ENCODE peak calls at places on chromosomes 16 and 17, in six cellular contexts. F is upper lobe of right lung, A is dorsolateral prefrontal cortex, U is AG09309, H is sigmoid colon, V is fibroblast of the aortic adventitia. J is an unnamed sample.

GRCh38 chr17:41811549-41812175 is at the start of gene P3H4:
- DNase-seq in F (peak; percentile 90), A (peak; percentile 86), U (no peak), H (peak; percentile 90), V (peak; percentile 74), J (peak; percentile 78)

GRCh38 chr17:17538417-17539391 is 42.5 kb upstream of the RASD1 start:
- DNase-seq in F (no peak), A (no peak), U (no peak), H (no peak), V (peak; percentile 8), J (no peak)

GRCh38 chr17:18257268-18257681 is 1.3 kb downstream of the FLII start:
- DNase-seq in F (no peak), A (no peak), U (no peak), H (no peak), V (no peak), J (no peak)

GRCh38 chr17:59332890-59333377 is 1.5 kb downstream of the YPEL2 start:
- DNase-seq in F (no peak), A (no peak), U (no peak), H (peak; percentile 75), V (peak; percentile 41), J (no peak)

GRCh38 chr17:65952586-65952985 is 239.3 kb downstream of the CEP112 start:
- DNase-seq in F (no peak), A (no peak), U (no peak), H (no peak), V (no peak), J (no peak)

GRCh38 chr17:77684803-77685580 is 273.5 kb upstream of the TNRC6C start:
- DNase-seq in F (peak; percentile 5), A (no peak), U (no peak), H (peak; percentile 42), V (no peak), J (no peak)

GRCh38 chr16:58125781-58126335 is 3.3 kb downstream of the CFAP20 start:
- DNase-seq in F (no peak), A (no peak), U (no peak), H (no peak), V (no peak), J (no peak)

GRCh38 chr16:88634141-88634993 is 4.0 kb upstream of the IL17C start:
- DNase-seq in F (peak; percentile 89), A (no peak), U (no peak), H (no peak), V (peak; percentile 23), J (no peak)

GRCh38 chr17:27559506-27559931 is 71.5 kb upstream of the LGALS9 start:
- DNase-seq in F (no peak), A (no peak), U (no peak), H (no peak), V (peak; percentile 84), J (no peak)
- TF ChIP-seq CTCF in F (peak; percentile 30), A (no peak), U (no peak), H (no peak), V (peak; percentile 55), J (no peak)

DNA sequence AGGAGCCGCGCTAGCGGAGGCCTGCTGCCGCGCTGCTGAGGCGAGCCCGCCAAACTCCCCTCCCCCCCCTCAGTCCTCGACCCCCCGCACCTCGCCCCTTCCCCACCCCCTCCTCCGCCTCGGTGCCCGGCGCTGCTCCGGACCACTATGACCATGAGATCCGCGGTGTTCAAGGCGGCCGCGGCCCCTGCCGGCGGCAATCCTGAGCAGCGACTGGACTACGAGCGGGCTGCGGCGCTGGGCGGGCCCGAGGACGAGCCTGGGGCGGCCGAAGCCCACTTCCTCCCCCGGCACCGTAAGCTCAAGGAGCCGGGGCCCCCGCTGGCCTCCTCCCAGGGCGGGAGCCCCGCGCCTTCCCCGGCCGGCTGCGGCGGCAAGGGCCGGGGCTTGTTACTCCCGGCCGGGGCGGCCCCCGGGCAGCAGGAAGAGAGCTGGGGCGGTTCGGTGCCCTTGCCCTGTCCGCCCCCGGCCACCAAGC is 734 bp downstream of the MSL1 start:
- DNase-seq in F (peak; percentile 85), A (no peak), U (no peak), H (peak; percentile 85), V (no peak), J (no peak)
- TF ChIP-seq CTCF in F (peak; percentile 15), A (no peak), U (no peak), H (no peak), V (peak; percentile 41), J (no peak)

GRCh38 chr16:51407199-51407598 is 256.1 kb upstream of the SALL1 start:
- DNase-seq in F (no peak), A (no peak), U (no peak), H (no peak), V (no peak), J (no peak)

GRCh38 chr16:51407921-51408320 is 256.9 kb upstream of the SALL1 start:
- DNase-seq in F (no peak), A (no peak), U (no peak), H (no peak), V (no peak), J (no peak)

GRCh38 chr16:51409001-51409675 is 258.1 kb upstream of the SALL1 start:
- DNase-seq in F (no peak), A (no peak), U (peak; percentile 10), H (no peak), V (peak; percentile 44), J (no peak)

GRCh38 chr16:51408357-51408756 is 257.3 kb upstream of the SALL1 start:
- DNase-seq in F (no peak), A (no peak), U (no peak), H (no peak), V (peak; percentile 54), J (no peak)

GRCh38 chr16:51410125-51410524 is 259.1 kb upstream of the SALL1 start:
- DNase-seq in F (no peak), A (no peak), U (no peak), H (no peak), V (no peak), J (no peak)
- TF ChIP-seq CTCF in F (no peak), A (no peak), U (no peak), H (no peak), V (no peak), J (no peak)

DNA sequence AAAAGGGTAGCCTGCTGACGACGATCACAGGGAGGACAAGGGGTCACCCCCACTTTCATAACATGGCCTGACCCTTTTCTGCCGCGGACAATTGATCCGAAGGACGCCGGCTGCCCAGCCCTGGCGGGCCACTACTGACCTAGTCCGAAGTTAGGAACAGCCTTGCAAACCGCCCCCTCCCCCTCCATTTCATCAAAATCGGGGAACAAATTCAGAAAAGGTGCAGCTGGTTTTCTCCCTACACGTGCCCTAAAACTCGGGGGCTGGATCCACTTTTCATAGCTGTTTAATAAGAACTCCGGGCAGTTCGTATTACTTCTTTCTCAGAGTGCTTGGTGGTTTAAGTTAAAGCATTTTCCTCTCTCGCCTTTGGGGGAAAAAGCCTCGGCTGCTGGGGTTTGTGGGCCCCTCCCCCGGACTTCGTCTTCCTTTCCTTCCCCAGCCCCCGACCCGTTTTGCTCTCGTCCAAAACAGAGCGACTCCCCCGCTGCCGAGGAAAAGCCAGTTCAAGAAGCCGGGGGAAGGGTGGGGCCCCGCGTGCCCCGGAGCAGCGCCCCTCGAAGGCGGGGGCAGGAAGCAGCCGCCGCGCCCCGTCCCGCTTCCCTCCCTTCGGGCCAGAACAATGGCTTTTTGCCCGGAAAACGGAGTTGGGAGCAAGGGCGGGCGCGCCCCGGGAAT is 643 bp upstream of the CBX2 start:
- DNase-seq in F (peak; percentile 81), A (no peak), U (no peak), H (peak; percentile 80), V (peak; percentile 55), J (no peak)
- TF ChIP-seq CTCF in F (peak; percentile 16), A (peak; percentile 32), U (peak; percentile 14), H (no peak), V (no peak), J (peak; percentile 32)

GRCh38 chr16:73217654-73218053 is 169.7 kb upstream of the ZFHX3 start:
- DNase-seq in F (no peak), A (no peak), U (no peak), H (no peak), V (no peak), J (no peak)
- TF ChIP-seq CTCF in F (peak; percentile 10), A (peak; percentile 35), U (peak; percentile 23), H (no peak), V (no peak), J (no peak)

GRCh38 chr17:50261051-50261915 is 13.0 kb upstream of the TMEM92 start:
- DNase-seq in F (peak; percentile 42), A (no peak), U (no peak), H (no peak), V (no peak), J (no peak)
- TF ChIP-seq CTCF in F (no peak), A (no peak), U (no peak), H (no peak), V (no peak), J (no peak)

DNA sequence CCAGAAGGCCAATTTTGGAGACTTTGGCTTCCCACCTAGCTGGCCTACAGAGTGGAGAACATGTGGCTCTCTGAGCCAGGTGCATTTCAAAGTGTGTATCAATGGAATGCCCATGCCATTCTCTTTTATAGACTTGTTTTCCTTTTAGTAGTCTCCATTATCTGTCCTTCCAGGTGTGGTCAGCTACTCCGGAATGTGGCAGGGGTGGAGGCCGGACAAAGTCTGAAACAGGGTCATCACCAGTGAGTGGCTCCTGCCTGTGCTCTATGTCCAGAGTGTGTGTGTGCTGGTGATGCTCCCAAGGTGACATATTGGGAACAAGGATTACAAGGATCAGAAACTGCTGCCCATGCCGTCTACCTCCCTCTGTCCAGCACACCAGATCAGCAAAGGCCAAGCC is 3.8 kb upstream of the TMEM220 start:
- DNase-seq in F (no peak), A (no peak), U (no peak), H (no peak), V (no peak), J (no peak)
- TF ChIP-seq CTCF in F (no peak), A (no peak), U (no peak), H (no peak), V (no peak), J (no peak)

DNA sequence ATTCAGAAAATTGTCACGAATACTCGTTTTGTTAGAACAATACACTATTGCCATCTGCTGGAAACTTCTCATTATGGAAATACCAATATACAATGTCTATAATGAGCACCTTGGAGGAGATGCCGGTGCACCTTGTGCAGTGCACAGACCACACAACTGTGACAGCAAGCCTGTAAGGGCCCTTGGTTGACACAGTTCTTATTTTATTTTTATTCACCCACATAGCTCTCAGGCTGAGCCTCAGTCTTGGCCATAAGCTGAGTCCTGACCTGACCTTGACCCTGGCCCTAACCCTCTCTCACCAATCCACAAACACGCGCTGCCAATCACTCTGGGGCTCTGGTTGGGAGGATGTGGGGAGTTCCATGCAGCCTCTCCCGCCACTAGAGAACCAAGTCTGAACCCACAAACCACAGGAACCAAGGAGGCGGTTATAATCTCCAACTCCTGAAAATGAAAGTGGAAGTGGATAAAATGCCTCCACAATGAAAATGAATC is 7.6 kb downstream of the AIPL1 start:
- DNase-seq in F (no peak), A (no peak), U (peak; percentile 11), H (no peak), V (peak; percentile 34), J (no peak)
- TF ChIP-seq CTCF in F (no peak), A (no peak), U (peak; percentile 6), H (no peak), V (no peak), J (no peak)

DNA sequence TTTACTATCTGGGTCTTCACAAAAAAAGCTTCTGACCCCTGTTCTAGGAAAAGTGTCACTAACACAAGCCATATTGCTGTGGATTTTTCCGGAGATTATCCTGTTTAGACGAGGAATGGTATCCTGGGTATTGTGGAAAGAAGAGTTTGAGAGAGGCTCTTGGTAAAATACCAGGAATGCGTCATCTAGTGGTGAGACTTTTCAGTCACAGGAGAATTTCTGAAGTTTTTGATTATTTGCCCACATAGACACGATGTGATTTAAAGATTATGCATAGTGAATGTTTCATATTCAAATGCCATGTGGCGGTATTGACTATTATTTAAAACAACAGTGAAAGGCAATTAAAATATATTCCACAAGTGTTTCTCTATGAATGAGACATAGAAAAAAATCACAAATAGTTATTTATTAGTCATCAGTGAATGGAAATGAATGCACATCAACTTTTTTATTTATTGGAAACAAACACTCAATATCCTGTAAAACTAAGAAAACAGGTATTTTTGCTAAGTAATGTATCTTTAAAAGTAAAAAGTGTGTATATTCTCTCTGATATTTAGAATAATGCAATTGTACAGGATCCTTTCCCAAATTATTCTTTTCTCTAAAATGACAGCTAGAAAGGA is 7.8 kb downstream of the KRT28 start:
- DNase-seq in F (no peak), A (no peak), U (no peak), H (no peak), V (peak; percentile 66), J (no peak)
- TF ChIP-seq CTCF in F (peak; percentile 75), A (peak; percentile 56), U (peak; percentile 61), H (no peak), V (peak; percentile 57), J (peak; percentile 70)

J was measured in D721Med.